ENCODE peak calls at places on chromosomes 4 and X, in eight cellular contexts. One of them, this sample, is unnamed. For H3K4me1, the result is how much of the 10 kb centered on the place peaks cover.

GRCh38 chrX:55488268-55488558 is 1.4 kb downstream of the USP51 start:
- DNase-seq in breast epithelium: no peak
- DNase-seq in fibroblast of lung: no peak
- DNase-seq in esophagus muscularis mucosa: no peak
- DNase-seq in MM.1S: no peak
- DNase-seq in Karpas-422: no peak
- DNase-seq in heart left ventricle: no peak
- DNase-seq in left ventricle myocardium inferior: no peak
- DNase-seq in this sample: no peak

GRCh38 chr4:165248102-165248501 is 40.7 kb downstream of the KLHL2 start:
- DNase-seq in breast epithelium: no peak
- DNase-seq in fibroblast of lung: no peak
- DNase-seq in esophagus muscularis mucosa: no peak
- DNase-seq in MM.1S: no peak
- DNase-seq in Karpas-422: no peak
- DNase-seq in heart left ventricle: no peak
- DNase-seq in left ventricle myocardium inferior: no peak
- DNase-seq in this sample: no peak

GRCh38 chr4:7155611-7156071 is 36.7 kb upstream of the SORCS2 start:
- DNase-seq in breast epithelium: peak
- DNase-seq in fibroblast of lung: no peak
- DNase-seq in esophagus muscularis mucosa: no peak
- DNase-seq in MM.1S: no peak
- DNase-seq in Karpas-422: no peak
- DNase-seq in heart left ventricle: peak
- DNase-seq in left ventricle myocardium inferior: peak
- DNase-seq in this sample: peak

GRCh38 chrX:112839856-112840255 is 775 bp downstream of the AMOT start:
- DNase-seq in breast epithelium: no peak
- DNase-seq in fibroblast of lung: no peak
- DNase-seq in esophagus muscularis mucosa: no peak
- DNase-seq in MM.1S: no peak
- DNase-seq in Karpas-422: no peak
- DNase-seq in heart left ventricle: no peak
- DNase-seq in left ventricle myocardium inferior: no peak
- DNase-seq in this sample: no peak

GRCh38 chrX:66203114-66203513 is 39.1 kb downstream of the HEPH start:
- DNase-seq in breast epithelium: no peak
- DNase-seq in fibroblast of lung: no peak
- DNase-seq in esophagus muscularis mucosa: no peak
- DNase-seq in MM.1S: no peak
- DNase-seq in Karpas-422: no peak
- DNase-seq in heart left ventricle: no peak
- DNase-seq in left ventricle myocardium inferior: no peak
- DNase-seq in this sample: no peak

GRCh38 chr4:81030617-81031388 is at the start of gene BMP3:
- DNase-seq in breast epithelium: no peak
- DNase-seq in fibroblast of lung: peak
- DNase-seq in esophagus muscularis mucosa: no peak
- DNase-seq in MM.1S: no peak
- DNase-seq in Karpas-422: no peak
- DNase-seq in heart left ventricle: peak
- DNase-seq in left ventricle myocardium inferior: no peak
- DNase-seq in this sample: no peak

GRCh38 chr4:174654634-174655033 is 132.3 kb upstream of the HPGD start:
- DNase-seq in breast epithelium: no peak
- DNase-seq in fibroblast of lung: no peak
- DNase-seq in esophagus muscularis mucosa: no peak
- DNase-seq in MM.1S: no peak
- DNase-seq in Karpas-422: no peak
- DNase-seq in heart left ventricle: no peak
- DNase-seq in left ventricle myocardium inferior: no peak
- DNase-seq in this sample: no peak

GRCh38 chr4:61380865-61381264 is 180.7 kb downstream of the ADGRL3 start:
- DNase-seq in breast epithelium: no peak
- DNase-seq in fibroblast of lung: no peak
- DNase-seq in esophagus muscularis mucosa: no peak
- DNase-seq in MM.1S: no peak
- DNase-seq in Karpas-422: no peak
- DNase-seq in heart left ventricle: no peak
- DNase-seq in left ventricle myocardium inferior: no peak
- DNase-seq in this sample: no peak

GRCh38 chrX:139086243-139086642 is 374.7 kb upstream of the FGF13 start:
- DNase-seq in breast epithelium: no peak
- DNase-seq in fibroblast of lung: peak
- DNase-seq in esophagus muscularis mucosa: no peak
- DNase-seq in MM.1S: no peak
- DNase-seq in Karpas-422: no peak
- DNase-seq in heart left ventricle: no peak
- DNase-seq in left ventricle myocardium inferior: no peak
- DNase-seq in this sample: no peak

GRCh38 chr4:37890501-37891220 is at the start of gene TBC1D1:
- DNase-seq in breast epithelium: peak
- DNase-seq in fibroblast of lung: no peak
- DNase-seq in esophagus muscularis mucosa: no peak
- DNase-seq in MM.1S: peak
- DNase-seq in Karpas-422: peak
- DNase-seq in heart left ventricle: peak
- DNase-seq in left ventricle myocardium inferior: peak
- DNase-seq in this sample: peak

GRCh38 chr4:153520227-153520626 is 54.1 kb downstream of the TMEM131L start:
- DNase-seq in breast epithelium: no peak
- DNase-seq in fibroblast of lung: no peak
- DNase-seq in esophagus muscularis mucosa: no peak
- DNase-seq in MM.1S: no peak
- DNase-seq in Karpas-422: no peak
- DNase-seq in heart left ventricle: no peak
- DNase-seq in left ventricle myocardium inferior: no peak
- DNase-seq in this sample: no peak

GRCh38 chr4:153518001-153518400 is 51.8 kb downstream of the TMEM131L start:
- DNase-seq in breast epithelium: no peak
- DNase-seq in fibroblast of lung: no peak
- DNase-seq in esophagus muscularis mucosa: no peak
- DNase-seq in MM.1S: no peak
- DNase-seq in Karpas-422: no peak
- DNase-seq in heart left ventricle: no peak
- DNase-seq in left ventricle myocardium inferior: no peak
- DNase-seq in this sample: peak

GRCh38 chr4:153517159-153517558 is 51.0 kb downstream of the TMEM131L start:
- DNase-seq in breast epithelium: no peak
- DNase-seq in fibroblast of lung: no peak
- DNase-seq in esophagus muscularis mucosa: no peak
- DNase-seq in MM.1S: no peak
- DNase-seq in Karpas-422: no peak
- DNase-seq in heart left ventricle: no peak
- DNase-seq in left ventricle myocardium inferior: no peak
- DNase-seq in this sample: no peak

GRCh38 chr4:153519677-153520076 is 53.5 kb downstream of the TMEM131L start:
- DNase-seq in breast epithelium: no peak
- DNase-seq in fibroblast of lung: no peak
- DNase-seq in esophagus muscularis mucosa: no peak
- DNase-seq in MM.1S: no peak
- DNase-seq in Karpas-422: no peak
- DNase-seq in heart left ventricle: no peak
- DNase-seq in left ventricle myocardium inferior: no peak
- DNase-seq in this sample: no peak

DNA sequence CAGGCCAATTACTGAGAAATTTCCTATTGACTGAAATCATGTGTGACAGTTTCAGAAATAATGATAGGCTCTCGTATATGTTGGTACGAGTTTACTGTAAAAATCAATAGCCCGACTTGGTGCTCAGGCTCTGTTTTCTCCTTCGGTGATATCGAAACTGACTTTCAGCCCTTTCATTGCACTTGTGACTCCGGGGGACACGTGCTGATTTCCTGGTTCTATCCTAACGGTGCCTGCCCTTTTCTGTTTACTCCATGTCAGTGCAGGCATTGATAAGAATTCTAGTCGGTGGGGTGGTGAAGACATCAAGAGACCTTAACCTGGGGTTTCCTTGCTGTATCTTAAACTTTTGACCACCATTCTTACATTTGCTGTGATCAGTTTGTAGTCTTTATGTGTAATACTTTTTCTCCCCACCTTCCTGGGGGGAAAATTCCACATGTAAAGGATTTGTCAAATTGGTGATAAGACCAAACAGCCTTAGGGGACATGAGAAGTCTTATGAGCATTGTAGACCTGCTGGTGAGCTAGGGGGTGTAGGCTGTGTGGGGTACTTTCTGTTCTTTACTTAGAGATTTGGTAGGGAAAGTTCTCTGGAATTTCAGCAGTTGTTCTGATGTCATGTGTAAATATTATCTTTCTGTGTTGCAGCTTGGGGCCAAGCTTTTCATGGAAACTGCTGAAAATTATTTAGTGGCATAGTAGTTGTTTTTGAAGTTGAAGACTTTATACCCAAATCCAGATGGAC is 52.7 kb downstream of the TMEM131L start:
- DNase-seq in breast epithelium: no peak
- DNase-seq in fibroblast of lung: no peak
- DNase-seq in esophagus muscularis mucosa: no peak
- DNase-seq in MM.1S: no peak
- DNase-seq in Karpas-422: no peak
- DNase-seq in heart left ventricle: no peak
- DNase-seq in left ventricle myocardium inferior: no peak
- DNase-seq in this sample: no peak
- H3K4me1 ChIP-seq in breast epithelium: under half
- H3K4me1 ChIP-seq in fibroblast of lung: under half
- H3K4me1 ChIP-seq in esophagus muscularis mucosa: half or more
- H3K4me1 ChIP-seq in MM.1S: under half
- H3K4me1 ChIP-seq in Karpas-422: half or more
- H3K4me1 ChIP-seq in heart left ventricle: half or more
- H3K4me1 ChIP-seq in left ventricle myocardium inferior: half or more
- H3K4me1 ChIP-seq in this sample: half or more

GRCh38 chr4:76732246-76732645 is 165.7 kb downstream of the SOWAHB start:
- DNase-seq in breast epithelium: no peak
- DNase-seq in fibroblast of lung: no peak
- DNase-seq in esophagus muscularis mucosa: no peak
- DNase-seq in MM.1S: no peak
- DNase-seq in Karpas-422: no peak
- DNase-seq in heart left ventricle: no peak
- DNase-seq in left ventricle myocardium inferior: no peak
- DNase-seq in this sample: no peak
- H3K4me1 ChIP-seq in breast epithelium: under half
- H3K4me1 ChIP-seq in fibroblast of lung: under half
- H3K4me1 ChIP-seq in esophagus muscularis mucosa: under half
- H3K4me1 ChIP-seq in MM.1S: under half
- H3K4me1 ChIP-seq in Karpas-422: under half
- H3K4me1 ChIP-seq in heart left ventricle: under half
- H3K4me1 ChIP-seq in left ventricle myocardium inferior: under half
- H3K4me1 ChIP-seq in this sample: under half

DNA sequence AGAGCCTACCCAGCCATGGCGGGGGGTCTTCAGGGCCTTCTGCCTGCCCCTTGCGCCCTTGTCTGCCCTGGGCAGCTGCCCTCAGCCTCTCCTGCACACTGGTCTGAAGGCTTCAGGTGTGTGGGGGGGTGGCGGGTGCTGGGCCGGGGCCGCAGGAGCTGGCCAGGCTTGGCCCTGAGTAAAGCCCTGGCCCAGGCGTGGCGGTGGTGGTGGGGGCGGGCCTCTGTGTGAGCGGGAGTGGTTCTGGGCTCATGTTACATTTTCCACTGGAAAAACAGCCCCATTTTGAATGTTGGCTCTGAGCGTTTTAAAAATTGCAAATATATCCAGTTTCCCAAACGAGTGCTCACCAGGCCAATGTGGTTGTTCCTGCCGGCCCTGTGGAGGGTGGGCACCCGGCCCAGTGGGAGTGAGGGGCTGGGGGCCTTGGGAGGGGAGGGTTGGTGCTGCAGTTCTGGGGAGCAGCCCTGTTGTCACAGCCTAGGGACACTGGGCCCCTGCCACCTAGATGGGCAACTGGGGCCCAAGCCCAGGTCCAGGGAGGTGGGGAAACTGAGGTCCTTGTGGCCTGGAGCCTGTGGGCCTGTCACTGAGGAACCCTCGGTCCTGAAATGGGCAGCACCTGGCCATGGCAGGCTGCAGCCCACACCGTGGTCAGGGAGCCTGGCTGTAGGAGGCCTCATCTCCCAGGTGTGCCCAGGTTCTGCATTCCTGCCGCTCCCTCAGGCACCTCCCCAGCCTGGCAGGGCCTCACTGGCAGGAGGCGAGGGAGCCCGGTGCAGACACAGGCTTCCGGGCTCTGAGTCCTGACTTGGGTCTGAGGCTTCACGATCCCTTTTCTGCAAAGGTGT is 28.3 kb downstream of the FGFRL1 start:
- DNase-seq in breast epithelium: no peak
- DNase-seq in fibroblast of lung: peak
- DNase-seq in esophagus muscularis mucosa: no peak
- DNase-seq in MM.1S: no peak
- DNase-seq in Karpas-422: no peak
- DNase-seq in heart left ventricle: no peak
- DNase-seq in left ventricle myocardium inferior: no peak
- DNase-seq in this sample: no peak
- H3K4me1 ChIP-seq in breast epithelium: under half
- H3K4me1 ChIP-seq in fibroblast of lung: under half
- H3K4me1 ChIP-seq in esophagus muscularis mucosa: half or more
- H3K4me1 ChIP-seq in MM.1S: under half
- H3K4me1 ChIP-seq in Karpas-422: under half
- H3K4me1 ChIP-seq in heart left ventricle: under half
- H3K4me1 ChIP-seq in left ventricle myocardium inferior: under half
- H3K4me1 ChIP-seq in this sample: under half

GRCh38 chrX:154596290-154596929 is 11.5 kb downstream of the CTAG1A start:
- DNase-seq in breast epithelium: peak
- DNase-seq in fibroblast of lung: no peak
- DNase-seq in esophagus muscularis mucosa: no peak
- DNase-seq in MM.1S: no peak
- DNase-seq in Karpas-422: peak
- DNase-seq in heart left ventricle: no peak
- DNase-seq in left ventricle myocardium inferior: no peak
- DNase-seq in this sample: no peak

GRCh38 chrX:154597221-154597620 is 12.3 kb downstream of the CTAG1A start:
- DNase-seq in breast epithelium: peak
- DNase-seq in fibroblast of lung: no peak
- DNase-seq in esophagus muscularis mucosa: no peak
- DNase-seq in MM.1S: no peak
- DNase-seq in Karpas-422: no peak
- DNase-seq in heart left ventricle: no peak
- DNase-seq in left ventricle myocardium inferior: no peak
- DNase-seq in this sample: no peak

GRCh38 chrX:154594491-154594890 is 9.6 kb downstream of the CTAG1A start:
- DNase-seq in breast epithelium: peak
- DNase-seq in fibroblast of lung: no peak
- DNase-seq in esophagus muscularis mucosa: no peak
- DNase-seq in MM.1S: no peak
- DNase-seq in Karpas-422: no peak
- DNase-seq in heart left ventricle: no peak
- DNase-seq in left ventricle myocardium inferior: no peak
- DNase-seq in this sample: no peak

GRCh38 chrX:154593201-154593600 is 8.3 kb downstream of the CTAG1A start:
- DNase-seq in breast epithelium: peak
- DNase-seq in fibroblast of lung: no peak
- DNase-seq in esophagus muscularis mucosa: no peak
- DNase-seq in MM.1S: no peak
- DNase-seq in Karpas-422: peak
- DNase-seq in heart left ventricle: no peak
- DNase-seq in left ventricle myocardium inferior: no peak
- DNase-seq in this sample: no peak

DNA sequence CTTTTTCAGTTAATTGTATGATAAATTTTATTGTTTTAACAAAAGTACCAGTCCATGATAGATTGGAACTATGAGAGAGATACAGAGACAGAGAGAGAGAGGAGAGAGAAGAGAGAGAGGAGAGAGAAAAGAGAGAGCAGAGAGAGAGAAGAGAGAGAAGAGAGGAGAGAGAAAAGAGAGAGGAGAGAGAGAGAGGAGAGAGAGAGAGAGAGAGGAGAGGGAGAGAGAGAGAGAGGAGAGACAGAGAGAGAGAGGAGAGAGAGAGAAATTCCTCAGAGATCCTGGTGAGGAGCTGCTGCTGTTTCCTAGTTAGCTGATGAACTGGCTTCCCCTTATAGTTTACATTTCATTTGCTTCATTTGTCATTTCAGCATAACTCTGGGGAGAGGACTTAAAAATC is 10.6 kb downstream of the CTAG1A start:
- DNase-seq in breast epithelium: no peak
- DNase-seq in fibroblast of lung: no peak
- DNase-seq in esophagus muscularis mucosa: no peak
- DNase-seq in MM.1S: no peak
- DNase-seq in Karpas-422: no peak
- DNase-seq in heart left ventricle: no peak
- DNase-seq in left ventricle myocardium inferior: no peak
- DNase-seq in this sample: no peak
- H3K4me1 ChIP-seq in breast epithelium: under half
- H3K4me1 ChIP-seq in fibroblast of lung: under half
- H3K4me1 ChIP-seq in esophagus muscularis mucosa: under half
- H3K4me1 ChIP-seq in MM.1S: under half
- H3K4me1 ChIP-seq in Karpas-422: under half
- H3K4me1 ChIP-seq in heart left ventricle: under half
- H3K4me1 ChIP-seq in left ventricle myocardium inferior: under half
- H3K4me1 ChIP-seq in this sample: under half

This sample was measured in gastrocnemius medialis.